ENCODE peak calls at places on chromosomes 16 and 17, in four cellular contexts. One of them, this sample, is unnamed.

GRCh38 chr16:80852261-80852872 is 48.0 kb upstream of the CDYL2 start:
- DNase-seq in HCT116: peak; percentile 36
- DNase-seq in A549: peak; percentile 28
- DNase-seq in cardiac muscle cell: peak; percentile 27
- DNase-seq in this sample: peak; percentile 5

GRCh38 chr17:82937411-82938371 is 97.9 kb upstream of the ZNF750 start:
- DNase-seq in cardiac muscle cell: no peak
- DNase-seq in HCT116: no peak
- DNase-seq in A549: no peak
- DNase-seq in this sample: no peak

GRCh38 chr16:87410958-87411357 is 18.8 kb downstream of the MAP1LC3B start:
- DNase-seq in HCT116: no peak
- DNase-seq in A549: no peak
- DNase-seq in cardiac muscle cell: no peak
- DNase-seq in this sample: no peak

GRCh38 chr17:31581022-31581483 is 189.6 kb downstream of the RAB11FIP4 start:
- DNase-seq in cardiac muscle cell: peak; percentile 97
- DNase-seq in HCT116: no peak
- DNase-seq in A549: no peak
- DNase-seq in this sample: peak; percentile 56

GRCh38 chr16:86509759-86510464 is 415 bp upstream of the FOXF1 start:
- DNase-seq in HCT116: no peak
- DNase-seq in cardiac muscle cell: peak; percentile 76
- DNase-seq in A549: no peak
- DNase-seq in this sample: no peak

GRCh38 chr17:77834170-77835115 is 124.1 kb upstream of the TNRC6C start:
- DNase-seq in HCT116: peak; percentile 62
- DNase-seq in A549: peak; percentile 99
- DNase-seq in cardiac muscle cell: peak; percentile 93
- DNase-seq in this sample: peak; percentile 88

GRCh38 chr17:35780876-35781409 is 14.5 kb downstream of the MMP28 start:
- DNase-seq in cardiac muscle cell: no peak
- DNase-seq in A549: no peak
- DNase-seq in HCT116: no peak
- DNase-seq in this sample: no peak

GRCh38 chr16:87965973-87966667 is 14.9 kb downstream of the BANP start:
- DNase-seq in A549: no peak
- DNase-seq in cardiac muscle cell: peak; percentile 67
- DNase-seq in HCT116: no peak
- DNase-seq in this sample: no peak

GRCh38 chr16:23999663-24000062 is 163.9 kb downstream of the PRKCB start:
- DNase-seq in A549: no peak
- DNase-seq in HCT116: no peak
- DNase-seq in cardiac muscle cell: no peak
- DNase-seq in this sample: no peak

GRCh38 chr16:67190448-67191399 is 788 bp upstream of the EXOC3L1 start:
- DNase-seq in HCT116: no peak
- DNase-seq in cardiac muscle cell: peak; percentile 37
- DNase-seq in A549: no peak
- DNase-seq in this sample: no peak
- H3K27ac ChIP-seq in HCT116: no peak overlapping the region
- H3K27ac ChIP-seq in cardiac muscle cell: no peak overlapping the region
- H3K27ac ChIP-seq in A549: no peak overlapping the region
- H3K27ac ChIP-seq in this sample: peak overlapping the region; percentile 26

GRCh38 chr17:79732804-79733691 is 2.3 kb downstream of the ENPP7 start:
- DNase-seq in HCT116: no peak
- DNase-seq in A549: no peak
- DNase-seq in cardiac muscle cell: no peak
- DNase-seq in this sample: no peak
- H3K27ac ChIP-seq in HCT116: peak overlapping the region; percentile 8
- H3K27ac ChIP-seq in A549: no peak overlapping the region
- H3K27ac ChIP-seq in cardiac muscle cell: no peak overlapping the region
- H3K27ac ChIP-seq in this sample: no peak overlapping the region

GRCh38 chr16:3645504-3646347 is 8.8 kb upstream of the DNASE1 start:
- DNase-seq in HCT116: no peak
- DNase-seq in cardiac muscle cell: peak; percentile 23
- DNase-seq in A549: no peak
- DNase-seq in this sample: no peak
- H3K27ac ChIP-seq in HCT116: peak overlapping the region; percentile 75
- H3K27ac ChIP-seq in cardiac muscle cell: peak overlapping the region; percentile 7
- H3K27ac ChIP-seq in A549: peak overlapping the region; percentile 51
- H3K27ac ChIP-seq in this sample: no peak overlapping the region

DNA sequence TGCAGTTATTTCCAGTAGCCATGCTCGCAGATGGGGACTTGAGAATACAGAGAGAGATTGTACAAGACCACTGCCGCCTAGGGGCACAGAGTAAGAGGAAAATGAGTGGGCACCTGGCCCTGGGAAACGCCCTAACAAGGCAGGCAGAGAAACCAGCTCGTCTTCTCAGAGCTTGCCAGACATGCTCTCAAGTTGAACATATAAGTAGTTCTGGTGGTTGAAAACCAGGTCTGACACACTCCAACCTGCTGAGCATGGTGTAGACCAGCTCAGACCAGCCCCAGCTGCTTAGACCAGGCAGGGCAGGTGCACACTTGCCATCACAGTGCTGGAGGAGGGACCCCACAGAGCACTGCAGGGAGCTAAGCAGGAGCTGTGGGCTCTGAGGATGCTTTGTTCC is 250.5 kb downstream of the CPPED1 start:
- DNase-seq in HCT116: no peak
- DNase-seq in cardiac muscle cell: no peak
- DNase-seq in A549: no peak
- DNase-seq in this sample: no peak
- H3K27ac ChIP-seq in HCT116: no peak overlapping the region
- H3K27ac ChIP-seq in cardiac muscle cell: no peak overlapping the region
- H3K27ac ChIP-seq in A549: no peak overlapping the region
- H3K27ac ChIP-seq in this sample: no peak overlapping the region

GRCh38 chr17:17641621-17642409 is 39.4 kb upstream of the RAI1 start:
- DNase-seq in A549: peak; percentile 70
- DNase-seq in cardiac muscle cell: peak; percentile 89
- DNase-seq in HCT116: peak; percentile 73
- DNase-seq in this sample: peak; percentile 56
- H3K27ac ChIP-seq in A549: no peak overlapping the region
- H3K27ac ChIP-seq in cardiac muscle cell: no peak overlapping the region
- H3K27ac ChIP-seq in HCT116: no peak overlapping the region
- H3K27ac ChIP-seq in this sample: no peak overlapping the region

GRCh38 chr16:26961459-26961858 is 105.3 kb upstream of the C16orf82 start:
- DNase-seq in A549: no peak
- DNase-seq in HCT116: no peak
- DNase-seq in cardiac muscle cell: no peak
- DNase-seq in this sample: no peak
- H3K27ac ChIP-seq in A549: no peak overlapping the region
- H3K27ac ChIP-seq in HCT116: no peak overlapping the region
- H3K27ac ChIP-seq in cardiac muscle cell: no peak overlapping the region
- H3K27ac ChIP-seq in this sample: no peak overlapping the region

DNA sequence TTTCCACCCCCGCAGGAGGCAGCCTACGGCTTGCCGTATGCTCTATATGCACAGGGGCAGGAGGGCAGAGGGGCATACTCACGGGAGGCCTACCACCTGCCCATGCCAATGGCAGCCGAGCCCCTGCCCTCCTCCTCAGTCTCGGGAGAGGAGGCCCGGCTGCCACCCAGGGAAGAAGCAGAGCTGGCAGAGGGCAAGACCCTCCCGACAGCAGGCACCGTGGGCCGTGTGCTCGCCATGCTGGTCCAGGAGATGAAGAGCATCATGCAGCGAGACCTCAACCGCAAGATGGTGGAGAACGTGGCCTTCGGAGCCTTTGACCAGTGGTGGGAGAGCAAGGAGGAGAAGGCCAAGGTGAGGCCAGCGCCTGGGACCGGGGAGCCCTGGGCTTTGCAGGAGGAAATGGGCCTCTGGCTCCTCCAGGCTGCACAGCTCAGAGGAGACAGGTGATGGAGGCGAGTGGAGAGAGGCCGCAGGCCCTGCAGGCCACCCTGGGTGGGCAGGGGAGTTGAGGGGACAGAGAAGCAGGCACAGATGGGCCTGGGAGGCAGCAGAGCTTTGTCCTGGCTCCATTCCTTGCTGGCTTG is 8.6 kb downstream of the SETD1A start:
- DNase-seq in HCT116: no peak
- DNase-seq in A549: no peak
- DNase-seq in cardiac muscle cell: no peak
- DNase-seq in this sample: no peak
- H3K27ac ChIP-seq in HCT116: no peak overlapping the region
- H3K27ac ChIP-seq in A549: no peak overlapping the region
- H3K27ac ChIP-seq in cardiac muscle cell: no peak overlapping the region
- H3K27ac ChIP-seq in this sample: no peak overlapping the region

This sample was measured in RWPE1.